ENCODE peak calls at places on chromosomes 2 and 18, in nine cellular contexts. Y is fibroblast of lung; B is Calu3; D is body of pancreas; G is Peyer's patch; R is endothelial cell; U is CD8-positive, alpha-beta T cell; E is kidney epithelial cell; J is Caco-2. S is an unnamed sample.

GRCh38 chr2:226669905-226670304 is 129.7 kb downstream of the IRS1 start:
- DNase-seq in R (no peak), E (no peak), J (no peak), G (no peak), B (no peak), Y (no peak), U (no peak), D (no peak), S (no peak)

GRCh38 chr2:172223601-172224054 is 120.9 kb upstream of the DLX2 start:
- DNase-seq in E (no peak), D (no peak), J (no peak), G (no peak), B (no peak), U (no peak), R (no peak), Y (no peak), S (no peak)

GRCh38 chr2:113175736-113176695 is 2.2 kb downstream of the PSD4 start:
- DNase-seq in R (no peak), E (no peak), J (no peak), D (no peak), Y (no peak), B (no peak), G (peak), U (peak), S (no peak)

GRCh38 chr2:176491172-176491904 is 222.1 kb downstream of the MTX2 start:
- DNase-seq in R (no peak), B (no peak), Y (peak), E (peak), G (peak), D (peak), J (no peak), U (peak), S (peak)

GRCh38 chr2:119494163-119494790 is 30.0 kb downstream of the SCTR start:
- DNase-seq in R (no peak), E (no peak), B (no peak), U (no peak), G (no peak), D (no peak), Y (no peak), J (no peak), S (no peak)

GRCh38 chr2:8528863-8529262 is 153.0 kb upstream of the ID2 start:
- DNase-seq in U (no peak), J (no peak), B (no peak), D (no peak), E (no peak), Y (no peak), G (no peak), R (no peak), S (no peak)

GRCh38 chr2:149490296-149490695 is 97.3 kb downstream of the MMADHC start:
- DNase-seq in D (no peak), G (no peak), J (no peak), B (no peak), Y (peak), E (no peak), R (no peak), U (no peak), S (no peak)

GRCh38 chr2:61177727-61178549 is 15.9 kb downstream of the C2orf74 start:
- DNase-seq in G (peak), Y (peak), E (no peak), J (peak), B (peak), U (peak), D (peak), R (peak), S (no peak)

GRCh38 chr2:75822336-75822735 is 111.6 kb upstream of the GCFC2 start:
- DNase-seq in B (no peak), R (no peak), J (no peak), Y (no peak), G (no peak), U (no peak), D (no peak), E (no peak), S (no peak)

GRCh38 chr2:44053456-44053855 is 57.7 kb upstream of the LRPPRC start:
- DNase-seq in E (no peak), Y (no peak), J (no peak), U (no peak), D (no peak), G (no peak), B (no peak), R (no peak), S (no peak)

GRCh38 chr18:59961086-59961485 is 61.3 kb downstream of the PMAIP1 start:
- DNase-seq in D (no peak), G (peak), E (no peak), U (no peak), B (no peak), J (no peak), Y (no peak), R (no peak), S (no peak)

GRCh38 chr2:42905341-42906114 is 113.1 kb upstream of the HAAO start:
- DNase-seq in J (no peak), Y (no peak), B (no peak), R (no peak), U (no peak), E (no peak), D (no peak), G (no peak), S (no peak)

GRCh38 chr18:54948350-54948837 is 10.9 kb downstream of the CCDC68 start:
- DNase-seq in R (no peak), J (no peak), D (no peak), U (no peak), E (no peak), G (no peak), Y (peak), B (no peak), S (no peak)

GRCh38 chr18:69469444-69469919 is 68.8 kb downstream of the DOK6 start:
- DNase-seq in U (no peak), D (no peak), B (no peak), R (peak), G (no peak), Y (no peak), J (peak), E (no peak), S (no peak)

GRCh38 chr18:68428026-68428425 is 286.9 kb downstream of the TMX3 start:
- DNase-seq in G (no peak), R (no peak), Y (peak), J (no peak), E (peak), B (peak), U (no peak), D (no peak), S (no peak)

GRCh38 chr2:64491426-64491825 is 32.7 kb upstream of the AFTPH start:
- DNase-seq in J (no peak), B (no peak), R (no peak), D (no peak), G (no peak), U (no peak), Y (peak), E (no peak), S (no peak)

GRCh38 chr2:177195194-177195593 is 17.4 kb upstream of the HNRNPA3 start:
- DNase-seq in D (no peak), E (no peak), J (no peak), U (no peak), R (no peak), G (no peak), B (no peak), Y (no peak), S (no peak)

GRCh38 chr18:9013926-9014373 is 88.5 kb upstream of the NDUFV2 start:
- DNase-seq in Y (no peak), J (no peak), G (no peak), E (no peak), U (no peak), D (no peak), B (no peak), R (no peak), S (no peak)

GRCh38 chr18:41906528-41907256 is 48.3 kb upstream of the PIK3C3 start:
- DNase-seq in R (no peak), U (peak), D (no peak), J (peak), G (no peak), E (peak), B (no peak), Y (peak), S (no peak)

GRCh38 chr18:6414723-6415362 is at the start of gene L3MBTL4:
- DNase-seq in Y (no peak), E (no peak), B (peak), D (peak), U (no peak), R (peak), J (peak), G (peak), S (no peak)

GRCh38 chr18:29586210-29586609 is 1409.3 kb upstream of the CDH2 start:
- DNase-seq in D (no peak), G (no peak), R (no peak), Y (no peak), E (no peak), U (no peak), J (no peak), B (no peak), S (no peak)

GRCh38 chr2:232207174-232207573 is 171.4 kb upstream of the ALPP start:
- DNase-seq in J (no peak), D (no peak), E (no peak), G (no peak), Y (no peak), R (no peak), B (no peak), U (no peak), S (no peak)

GRCh38 chr2:7835693-7836680 is 845.9 kb upstream of the ID2 start:
- DNase-seq in J (no peak), Y (no peak), R (no peak), U (no peak), D (no peak), G (no peak), B (no peak), E (no peak), S (no peak)

GRCh38 chr18:58097127-58097906 is 53.3 kb downstream of the NEDD4L start:
- DNase-seq in B (no peak), D (peak), G (no peak), Y (no peak), E (no peak), U (no peak), J (no peak), R (no peak), S (no peak)

GRCh38 chr2:165803123-165803760 is 9.2 kb upstream of the GALNT3 start:
- DNase-seq in G (no peak), U (no peak), B (no peak), E (no peak), D (no peak), Y (no peak), J (no peak), R (no peak), S (no peak)

GRCh38 chr2:239399404-239399999 is 1.3 kb downstream of the HDAC4 start:
- DNase-seq in G (peak), U (peak), E (no peak), R (no peak), D (peak), Y (no peak), B (peak), J (no peak), S (no peak)

GRCh38 chr2:194003911-194004310 is 1653.1 kb upstream of the SLC39A10 start:
- DNase-seq in E (no peak), J (no peak), R (no peak), G (no peak), D (no peak), Y (no peak), U (no peak), B (no peak), S (no peak)

GRCh38 chr2:127097471-127097765 is 9.5 kb downstream of the BIN1 start:
- DNase-seq in R (no peak), D (no peak), B (no peak), G (no peak), U (no peak), Y (no peak), E (no peak), J (no peak), S (no peak)

GRCh38 chr2:175063741-175064140 is 58.6 kb upstream of the CHN1 start:
- DNase-seq in G (no peak), U (no peak), Y (no peak), R (no peak), D (no peak), B (no peak), E (no peak), J (no peak), S (no peak)

GRCh38 chr2:233832869-233833812 is 21.2 kb downstream of the HJURP start:
- DNase-seq in B (peak), Y (peak), E (peak), U (no peak), J (peak), D (no peak), G (peak), R (peak), S (no peak)

GRCh38 chr2:106334802-106335201 is 133.4 kb downstream of the RGPD3 start:
- DNase-seq in R (no peak), G (no peak), D (no peak), U (no peak), J (no peak), Y (no peak), B (no peak), E (no peak), S (no peak)

GRCh38 chr2:20410556-20411277 is 36.2 kb upstream of the RHOB start:
- DNase-seq in Y (no peak), R (no peak), D (no peak), B (no peak), J (no peak), G (peak), U (no peak), E (no peak), S (peak)

GRCh38 chr2:85786444-85786843 is 32.7 kb downstream of the ATOH8 start:
- DNase-seq in B (no peak), G (no peak), R (no peak), Y (no peak), E (no peak), U (no peak), D (no peak), J (no peak), S (no peak)

GRCh38 chr2:99816908-99817307 is 325.5 kb downstream of the AFF3 start:
- DNase-seq in R (no peak), U (no peak), E (no peak), J (no peak), B (no peak), D (no peak), G (no peak), Y (no peak), S (no peak)

GRCh38 chr2:441258-442023 is 153.6 kb upstream of the ALKAL2 start:
- DNase-seq in Y (no peak), U (no peak), D (no peak), R (no peak), E (no peak), J (no peak), G (no peak), B (no peak), S (no peak)

GRCh38 chr2:52862801-52863200 is 904.8 kb upstream of the CHAC2 start:
- DNase-seq in R (no peak), U (no peak), J (no peak), B (no peak), D (no peak), G (no peak), E (no peak), Y (peak), S (no peak)

GRCh38 chr2:5673861-5674240 is 18.3 kb upstream of the SOX11 start:
- DNase-seq in U (no peak), B (no peak), J (no peak), E (no peak), R (peak), Y (peak), D (no peak), G (no peak), S (no peak)

GRCh38 chr2:48346124-48346536 is 183.8 kb upstream of the STON1 start:
- DNase-seq in R (no peak), U (no peak), Y (peak), G (peak), E (no peak), J (no peak), B (no peak), D (no peak), S (no peak)

GRCh38 chr2:30503007-30503691 is 56.1 kb downstream of the LCLAT1 start:
- DNase-seq in J (no peak), U (no peak), R (no peak), Y (peak), E (no peak), B (no peak), G (no peak), D (no peak), S (no peak)
- TF ChIP-seq CTCF in J (peak), U (no peak), R (peak), Y (no peak), E (no peak), B (no peak), G (no peak), D (no peak), S (peak)

GRCh38 chr2:144947709-144948037 is 427.8 kb upstream of the ZEB2 start:
- DNase-seq in R (no peak), Y (no peak), U (no peak), J (no peak), E (no peak), D (no peak), B (no peak), G (no peak), S (no peak)
- TF ChIP-seq CTCF in R (no peak), Y (no peak), U (no peak), J (no peak), E (no peak), D (no peak), B (no peak), G (no peak), S (no peak)

GRCh38 chr2:241935314-241935713 is 65.8 kb downstream of the RTP5 start:
- DNase-seq in R (no peak), Y (peak), G (no peak), E (no peak), D (no peak), U (no peak), B (no peak), J (no peak), S (no peak)
- TF ChIP-seq CTCF in R (no peak), Y (no peak), G (no peak), E (no peak), D (no peak), U (no peak), B (no peak), J (no peak), S (no peak)

GRCh38 chr2:46990231-46990588 is 74.6 kb upstream of the MCFD2 start:
- DNase-seq in B (no peak), R (no peak), Y (no peak), E (no peak), D (no peak), U (no peak), G (no peak), J (no peak), S (no peak)

GRCh38 chr2:46991985-46992384 is 76.4 kb upstream of the MCFD2 start:
- DNase-seq in J (no peak), B (no peak), D (no peak), G (no peak), R (no peak), Y (no peak), U (no peak), E (no peak), S (no peak)

GRCh38 chr2:46988230-46988629 is 72.6 kb upstream of the MCFD2 start:
- DNase-seq in E (no peak), Y (no peak), G (no peak), D (no peak), B (no peak), J (no peak), R (no peak), U (no peak), S (no peak)

GRCh38 chr2:46989491-46990230 is 74.1 kb upstream of the MCFD2 start:
- DNase-seq in E (no peak), U (no peak), R (no peak), G (no peak), B (no peak), J (no peak), D (no peak), Y (no peak), S (no peak)

DNA sequence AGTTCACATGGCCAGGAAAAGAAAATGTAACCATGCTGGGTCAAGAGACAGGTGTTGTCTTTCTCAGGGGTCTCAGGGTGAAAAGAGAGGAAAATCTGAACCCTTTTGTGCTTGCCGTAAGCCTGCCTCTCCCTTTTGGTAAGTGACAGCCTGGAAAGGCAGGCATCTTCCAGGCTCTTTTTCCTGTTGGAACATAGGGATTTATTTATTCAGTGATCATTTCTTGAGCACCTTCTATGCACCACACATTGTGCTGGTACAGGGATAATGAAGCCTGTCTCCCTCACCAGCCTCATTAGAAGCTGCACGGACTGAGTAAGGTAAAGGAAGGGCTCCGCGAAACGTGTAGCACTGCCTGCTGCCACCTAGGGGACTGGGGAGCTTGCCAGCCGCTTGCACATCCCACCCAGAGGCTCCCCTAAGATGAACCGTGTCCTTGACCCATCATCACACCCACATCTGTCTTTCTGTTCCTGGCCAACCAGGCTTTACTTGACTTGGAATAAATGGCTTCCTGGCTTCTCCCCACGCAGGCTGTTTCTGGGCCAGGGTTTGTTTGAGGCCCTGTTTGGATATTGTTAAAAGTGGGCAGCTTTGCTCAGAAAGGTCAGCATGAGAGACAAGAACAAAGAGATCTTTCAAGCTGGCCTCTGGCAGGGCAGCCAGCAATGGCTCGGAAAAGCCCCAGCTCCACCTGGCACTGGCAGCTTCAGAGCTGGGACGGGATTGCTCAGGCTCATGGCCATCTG is 73.3 kb upstream of the MCFD2 start:
- DNase-seq in D (peak), E (no peak), U (no peak), J (no peak), Y (no peak), B (no peak), G (no peak), R (no peak), S (no peak)
- TF ChIP-seq CTCF in D (no peak), E (peak), U (no peak), J (no peak), Y (no peak), B (no peak), G (no peak), R (no peak), S (no peak)

GRCh38 chr2:37812414-37812813 is 112.7 kb upstream of the RMDN2 start:
- DNase-seq in R (no peak), G (no peak), E (no peak), Y (no peak), U (no peak), D (no peak), B (no peak), J (no peak), S (no peak)

GRCh38 chr2:37809931-37810570 is 115.0 kb upstream of the RMDN2 start:
- DNase-seq in J (no peak), D (no peak), E (no peak), B (no peak), Y (peak), U (no peak), G (no peak), R (no peak), S (no peak)

GRCh38 chr2:37812941-37813730 is 112.0 kb upstream of the RMDN2 start:
- DNase-seq in D (no peak), U (no peak), R (no peak), Y (no peak), G (no peak), J (no peak), B (no peak), E (no peak), S (no peak)

GRCh38 chr2:37809525-37809924 is 115.6 kb upstream of the RMDN2 start:
- DNase-seq in Y (peak), B (peak), G (no peak), J (peak), U (no peak), D (peak), E (no peak), R (peak), S (no peak)
- TF ChIP-seq CTCF in Y (peak), B (peak), G (no peak), J (peak), U (peak), D (no peak), E (peak), R (peak), S (peak)